ENCODE peak calls at places on chromosomes 11 and 22, in seven cellular contexts. K, C, A, N, X, F and Q are unnamed samples.

GRCh38 chr11:61083601-61084147 is 18.6 kb upstream of the CD5 start:
- DNase-seq in C (no peak), N (no peak), K (no peak), A (no peak), X (no peak), F (no peak), Q (no peak)

GRCh38 chr11:2721163-2721935 is 21.6 kb upstream of the KCNQ1OT1 start:
- DNase-seq in C (peak), A (no peak), N (no peak), F (no peak), X (no peak), K (no peak), Q (no peak)

GRCh38 chr11:60905551-60906113 is 753 bp downstream of the PRPF19 start:
- DNase-seq in N (no peak), C (no peak), K (no peak), X (no peak), F (no peak), A (peak), Q (peak)

GRCh38 chr11:64743591-64744543 is at the start of gene RASGRP2:
- DNase-seq in A (peak), X (peak), N (peak), F (peak), C (peak), K (peak), Q (peak)

GRCh38 chr22:31537019-31537535 is 40.7 kb downstream of the SFI1 start:
- DNase-seq in K (no peak), A (peak), N (no peak), F (no peak), C (no peak), X (no peak), Q (no peak)

GRCh38 chr11:2442554-2442953 is 1.8 kb downstream of the TRPM5 start:
- DNase-seq in N (no peak), K (no peak), X (no peak), A (no peak), F (no peak), C (no peak), Q (no peak)

GRCh38 chr11:86688398-86689179 is 16.2 kb upstream of the ME3 start:
- DNase-seq in K (no peak), X (no peak), F (no peak), C (no peak), A (no peak), N (no peak), Q (peak)

GRCh38 chr11:88359529-88359928 is 22.0 kb upstream of the CTSC start:
- DNase-seq in A (peak), C (no peak), N (no peak), X (no peak), K (no peak), F (no peak), Q (no peak)

GRCh38 chr11:95897731-95898130 is 26.2 kb downstream of the MTMR2 start:
- DNase-seq in N (no peak), C (no peak), K (no peak), X (no peak), A (no peak), F (no peak), Q (peak)

GRCh38 chr11:104934594-104934993 is 33.8 kb downstream of the CASP4 start:
- DNase-seq in X (no peak), A (no peak), C (no peak), K (no peak), N (no peak), F (no peak), Q (no peak)

GRCh38 chr11:117127164-117127563 is 16.9 kb upstream of the PAFAH1B2 start:
- DNase-seq in N (no peak), C (no peak), A (no peak), F (no peak), X (no peak), K (no peak), Q (no peak)

GRCh38 chr22:44869196-44869595 is 116.8 kb downstream of the ARHGAP8 start:
- DNase-seq in A (no peak), N (no peak), X (peak), C (no peak), K (no peak), F (no peak), Q (no peak)

GRCh38 chr22:24434472-24435322 is 7.3 kb downstream of the ADORA2A start:
- DNase-seq in X (peak), A (no peak), F (no peak), K (peak), N (no peak), C (no peak), Q (no peak)

GRCh38 chr11:446886-447285 is 3.2 kb upstream of the PTDSS2 start:
- DNase-seq in N (no peak), A (no peak), K (no peak), F (no peak), C (no peak), X (peak), Q (peak)

DNA sequence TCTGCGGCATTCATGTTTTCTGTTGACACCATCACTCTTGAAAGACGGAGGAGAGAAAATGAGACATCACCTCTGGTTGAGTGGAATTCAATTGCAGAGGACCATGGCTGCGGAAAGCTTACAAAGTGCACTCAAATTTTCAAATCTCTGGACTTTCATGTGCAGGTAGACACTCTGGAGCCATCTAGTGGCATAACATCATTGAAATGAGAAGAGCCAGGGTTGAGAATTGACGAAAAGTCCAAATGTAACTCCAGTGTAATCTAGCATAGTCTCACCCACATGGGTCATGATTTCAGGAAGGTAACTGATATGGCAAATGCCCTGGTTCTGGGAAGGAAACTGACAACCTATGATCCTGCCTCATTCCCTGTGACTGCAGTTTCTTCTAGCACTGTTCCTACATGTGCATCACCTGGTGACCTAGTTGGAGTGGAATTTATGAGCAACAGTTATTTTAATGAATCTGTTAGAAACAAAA is 687.8 kb downstream of the KCNA4 start:
- DNase-seq in X (no peak), N (no peak), C (no peak), F (no peak), A (no peak), K (no peak), Q (peak)
- TF ChIP-seq CTCF in X (no peak), N (peak), C (peak), F (peak), A (no peak), K (no peak), Q (peak)

GRCh38 chr11:8829556-8829955 is 81.4 kb upstream of the AKIP1 start:
- DNase-seq in F (no peak), A (no peak), C (no peak), K (no peak), X (no peak), N (no peak), Q (no peak)
- TF ChIP-seq CTCF in F (no peak), A (no peak), C (no peak), K (no peak), X (no peak), N (no peak), Q (no peak)

DNA sequence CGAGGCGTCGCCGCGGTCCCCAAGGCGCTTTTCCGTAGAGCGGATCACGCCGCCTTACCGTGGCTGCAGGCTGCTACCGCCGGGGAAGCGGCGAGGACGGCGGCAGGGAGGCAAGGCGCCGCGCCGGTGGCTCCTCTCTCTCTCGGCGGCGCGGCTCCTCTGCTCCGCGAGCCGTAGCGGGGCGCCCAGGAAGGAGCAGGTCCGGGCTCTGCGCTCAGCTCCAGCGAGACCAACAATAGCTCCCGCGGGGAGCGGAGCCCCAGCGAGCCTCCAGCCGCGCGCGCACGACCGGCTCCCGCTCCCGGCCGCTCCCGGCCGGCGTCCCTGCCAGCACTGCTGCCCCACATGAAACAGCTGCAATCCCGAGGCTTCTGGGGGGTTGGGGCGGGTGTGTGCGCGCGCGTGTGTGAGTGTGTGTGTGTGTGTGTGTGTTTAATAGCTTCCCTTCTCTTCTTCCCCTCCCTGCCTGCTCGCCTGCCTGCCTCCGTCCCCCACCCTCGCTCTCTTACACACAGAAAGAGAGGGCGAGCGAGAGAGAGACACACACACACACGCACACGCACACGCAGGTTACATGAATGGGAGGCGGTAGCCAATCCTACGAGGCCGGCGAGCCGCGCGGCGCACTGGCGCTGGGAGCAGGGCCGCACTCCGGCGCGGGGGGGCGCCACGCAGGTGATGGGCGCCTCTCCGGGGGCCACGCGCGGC is at the start of gene TENM4:
- DNase-seq in C (peak), X (peak), N (peak), A (no peak), F (peak), K (peak), Q (peak)
- TF ChIP-seq CTCF in C (peak), X (peak), N (peak), A (no peak), F (no peak), K (peak), Q (no peak)

DNA sequence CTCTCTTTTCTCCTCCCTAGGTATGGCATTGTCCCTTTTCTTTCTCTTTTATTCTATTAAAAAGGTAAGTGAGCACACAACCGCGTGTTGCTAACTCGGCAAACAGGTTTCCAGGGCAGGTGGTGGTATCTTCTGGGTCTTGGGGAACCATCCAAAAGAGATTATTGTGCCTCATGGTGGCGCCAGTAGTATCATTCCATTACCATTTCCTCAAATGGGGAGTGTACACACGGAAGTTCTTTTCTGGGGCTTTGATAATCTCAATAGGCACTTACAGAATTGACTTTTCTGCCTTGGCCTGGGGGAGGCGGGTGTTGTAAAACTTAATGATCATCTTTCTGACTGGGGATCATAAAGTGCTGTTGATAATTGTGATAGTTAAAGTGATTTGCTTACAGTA is 234.1 kb downstream of the KIRREL3 start:
- DNase-seq in K (no peak), C (no peak), F (no peak), N (no peak), X (no peak), A (no peak), Q (no peak)
- TF ChIP-seq CTCF in K (no peak), C (no peak), F (no peak), N (no peak), X (no peak), A (no peak), Q (no peak)